ENCODE peak calls at places on chromosomes 4 and X, in seven cellular contexts. U is ELR; Y is activated T-cell treated with anti-CD3 and anti-CD28 coated beads for 4 hours; Z is effector memory CD8-positive, alpha-beta T cell; W is lung; M is naive thymus-derived CD4-positive, alpha-beta T cell; A is H1. E is an unnamed sample.

GRCh38 chr4:29900336-29900735 is 819.8 kb upstream of the PCDH7 start:
- DNase-seq in W (no peak), Z (no peak), U (peak; percentile 59), M (no peak), Y (no peak), A (no peak), E (no peak)

GRCh38 chrX:150161092-150161672 is 201.9 kb upstream of the MAMLD1 start:
- DNase-seq in W (no peak), M (no peak), Y (no peak), A (no peak), U (peak; percentile 12), Z (no peak), E (no peak)

GRCh38 chrX:24314019-24314635 is at the start of gene SUPT20HL2:
- DNase-seq in Y (no peak), W (no peak), U (no peak), A (no peak), Z (no peak), M (no peak), E (peak; percentile 74)

GRCh38 chr4:3371581-3372001 is 70.2 kb upstream of the HGFAC start:
- DNase-seq in W (no peak), M (no peak), Z (no peak), Y (no peak), A (no peak), U (no peak), E (no peak)

GRCh38 chr4:6193399-6193798 is 7.0 kb downstream of the JAKMIP1 start:
- DNase-seq in Y (no peak), Z (no peak), W (no peak), A (no peak), M (no peak), U (no peak), E (no peak)

GRCh38 chr4:71229477-71230257 is 109.2 kb upstream of the SLC4A4 start:
- DNase-seq in M (no peak), W (no peak), U (peak; percentile 67), A (peak; percentile 5), Z (no peak), Y (no peak), E (peak; percentile 52)

GRCh38 chrX:39499996-39500395 is 597.8 kb downstream of the BCOR start:
- DNase-seq in U (no peak), M (no peak), A (no peak), Z (no peak), W (no peak), Y (no peak), E (no peak)

GRCh38 chr4:751676-752075 is 46.0 kb downstream of the PCGF3 start:
- DNase-seq in Y (no peak), A (no peak), Z (no peak), W (no peak), U (no peak), M (no peak), E (no peak)

GRCh38 chr4:150573534-150573933 is 8.4 kb upstream of the MAB21L2 start:
- DNase-seq in Z (no peak), U (peak; percentile 52), A (no peak), Y (no peak), W (no peak), M (no peak), E (no peak)

E was measured in trophoblast cell.